ENCODE peak calls at places on chromosomes 4 and X, in five cellular contexts. O is tibial nerve, K is Peyer's patch, Q is lower leg skin, Z is thyroid gland. E is an unnamed sample.

GRCh38 chr4:40173470-40173875 is 23.4 kb upstream of the RHOH start:
- DNase-seq in Q (no peak), O (no peak), Z (no peak), K (no peak), E (no peak)

GRCh38 chr4:74189331-74190043 is 31.6 kb downstream of the MTHFD2L start:
- DNase-seq in Q (no peak), K (no peak), Z (no peak), O (no peak), E (peak)

GRCh38 chr4:81470456-81471327 is 1.0 kb downstream of the RASGEF1B start:
- DNase-seq in Z (peak), O (peak), K (peak), Q (peak), E (peak)

GRCh38 chr4:185479507-185479971 is 8.0 kb upstream of the CCDC110 start:
- DNase-seq in O (no peak), Z (no peak), Q (no peak), K (no peak), E (no peak)

GRCh38 chrX:115650449-115650848 is 89.5 kb downstream of the PLS3 start:
- DNase-seq in Z (no peak), K (no peak), Q (no peak), O (no peak), E (no peak)

GRCh38 chrX:41352329-41352801 is 18.4 kb downstream of the DDX3X start:
- DNase-seq in K (no peak), O (no peak), Z (no peak), Q (no peak), E (no peak)

GRCh38 chr4:144174401-144175067 is 34.0 kb upstream of the GYPA start:
- DNase-seq in O (peak), K (no peak), Q (peak), Z (peak), E (peak)

GRCh38 chr4:123433976-123434375 is 37.4 kb downstream of the SPRY1 start:
- DNase-seq in K (no peak), Z (no peak), O (no peak), Q (no peak), E (no peak)

GRCh38 chrX:2638279-2638678 is 52.8 kb upstream of the CD99 start:
- DNase-seq in K (no peak), O (no peak), Z (no peak), Q (no peak), E (no peak)

GRCh38 chrX:45322820-45323219 is 122.1 kb upstream of the DIPK2B start:
- DNase-seq in Q (no peak), Z (no peak), O (no peak), K (no peak), E (no peak)

GRCh38 chr4:89267392-89267791 is 40.2 kb downstream of the GPRIN3 start:
- DNase-seq in Z (no peak), Q (no peak), O (no peak), K (no peak), E (no peak)

GRCh38 chrX:139691843-139692505 is 16.0 kb downstream of the MCF2 start:
- DNase-seq in Z (peak), O (no peak), K (no peak), Q (no peak), E (no peak)

GRCh38 chrX:103197721-103198306 is 17.1 kb upstream of the BEX4 start:
- DNase-seq in Q (no peak), Z (no peak), K (no peak), O (no peak), E (no peak)

GRCh38 chr4:40377462-40378385 is 42.6 kb downstream of the CHRNA9 start:
- DNase-seq in K (no peak), O (no peak), Q (no peak), Z (no peak), E (no peak)

GRCh38 chr4:146333187-146333894 is 119.0 kb downstream of the REELD1 start:
- DNase-seq in O (no peak), Z (no peak), K (no peak), Q (no peak), E (no peak)

GRCh38 chrX:7088968-7089615 is 58.4 kb upstream of the STS start:
- DNase-seq in Q (no peak), Z (no peak), O (no peak), K (no peak), E (no peak)

GRCh38 chr4:124179521-124180186 is 532.9 kb downstream of the ANKRD50 start:
- DNase-seq in Q (no peak), Z (no peak), O (no peak), K (no peak), E (no peak)

GRCh38 chr4:177008836-177009501 is 216.2 kb upstream of the VEGFC start:
- DNase-seq in K (no peak), Z (no peak), O (no peak), Q (no peak), E (no peak)

GRCh38 chr4:57098945-57099344 is 11.2 kb downstream of the IGFBP7 start:
- DNase-seq in O (no peak), Z (no peak), Q (no peak), K (no peak), E (no peak)

GRCh38 chrX:151896734-151897474 is 15.8 kb upstream of the MAGEA4 start:
- DNase-seq in O (no peak), K (no peak), Q (no peak), Z (no peak), E (no peak)

GRCh38 chr4:2083116-2083825 is 24.1 kb downstream of the NAT8L start:
- DNase-seq in K (no peak), Q (no peak), O (no peak), Z (no peak), E (peak)

GRCh38 chr4:10963958-10964705 is 279.6 kb upstream of the CLNK start:
- DNase-seq in Q (no peak), Z (no peak), K (no peak), O (no peak), E (no peak)

GRCh38 chrX:57364145-57364544 is 77.6 kb downstream of the FAAH2 start:
- DNase-seq in O (no peak), Q (no peak), K (no peak), Z (no peak), E (no peak)

GRCh38 chrX:57366430-57366829 is 79.9 kb downstream of the FAAH2 start:
- DNase-seq in K (no peak), Q (no peak), Z (no peak), O (no peak), E (no peak)

GRCh38 chrX:57367649-57368048 is 81.1 kb downstream of the FAAH2 start:
- DNase-seq in O (peak), K (no peak), Q (no peak), Z (no peak), E (no peak)

DNA sequence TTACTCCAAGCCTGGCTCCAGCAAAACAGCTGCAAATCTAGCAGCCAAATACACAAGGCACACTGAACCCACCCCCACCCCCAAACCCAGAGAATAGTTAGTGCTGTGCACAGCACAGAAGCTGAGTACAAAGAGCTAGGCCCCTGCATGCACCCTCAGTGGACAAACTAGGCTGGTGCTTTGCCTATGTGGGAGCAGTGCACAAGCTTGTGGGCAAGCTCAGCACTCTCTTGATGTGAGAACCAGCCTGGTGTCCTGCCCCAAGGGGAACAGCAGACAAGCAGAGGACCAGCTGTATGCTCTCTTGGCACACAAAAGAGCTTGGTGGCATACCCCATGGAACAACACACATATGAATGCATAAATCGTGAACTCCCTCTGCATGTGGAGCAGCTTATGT is 81.7 kb downstream of the FAAH2 start:
- DNase-seq in O (no peak), Z (no peak), K (no peak), Q (no peak), E (no peak)
- H3K4me3 ChIP-seq in O (no peak), Z (no peak), K (no peak), Q (no peak), E (no peak)

GRCh38 chr4:72860766-72861165 is 208.8 kb downstream of the COX18 start:
- DNase-seq in Z (no peak), K (no peak), Q (no peak), O (no peak), E (no peak)

GRCh38 chr4:72858328-72858727 is 211.2 kb downstream of the COX18 start:
- DNase-seq in Z (no peak), Q (no peak), K (no peak), O (no peak), E (no peak)

GRCh38 chr4:72857216-72857615 is 212.3 kb downstream of the COX18 start:
- DNase-seq in Z (no peak), O (no peak), K (no peak), Q (no peak), E (no peak)

DNA sequence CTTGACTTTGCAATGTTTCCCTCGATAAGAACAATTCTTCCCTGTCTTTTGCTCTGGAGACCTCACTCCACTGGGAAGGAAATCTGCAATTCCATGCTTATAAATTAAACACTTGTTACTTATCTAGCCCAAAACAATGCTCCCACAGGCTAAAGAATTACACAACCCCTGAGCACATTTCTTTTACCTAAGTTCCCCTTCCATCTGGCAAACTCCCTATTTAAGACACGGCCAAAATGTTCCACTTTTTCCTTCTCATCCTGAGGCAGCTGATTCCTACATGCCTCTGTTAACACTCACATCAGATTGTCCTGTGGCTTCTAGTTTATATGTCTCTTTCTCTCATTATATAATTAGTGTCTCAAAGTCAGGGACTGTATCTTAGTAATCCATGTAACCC is 211.7 kb downstream of the COX18 start:
- DNase-seq in Z (no peak), K (no peak), Q (no peak), O (no peak), E (no peak)
- H3K4me3 ChIP-seq in Z (no peak), K (no peak), Q (no peak), O (no peak), E (no peak)

GRCh38 chr4:186727149-186727976 is 3.7 kb upstream of the FAT1 start:
- DNase-seq in O (no peak), Q (no peak), K (no peak), Z (no peak), E (no peak)
- H3K4me3 ChIP-seq in O (peak), Q (peak), K (peak), Z (peak), E (no peak)

GRCh38 chr4:25509656-25510055 is 132.6 kb downstream of the ANAPC4 start:
- DNase-seq in K (no peak), Q (no peak), O (no peak), Z (no peak), E (no peak)
- H3K4me3 ChIP-seq in K (no peak), Q (no peak), O (no peak), Z (no peak), E (no peak)

GRCh38 chr4:169079942-169080827 is 70.1 kb upstream of the CBR4 start:
- DNase-seq in O (peak), Z (peak), K (peak), Q (peak), E (peak)

GRCh38 chr4:169085015-169085414 is 75.0 kb upstream of the CBR4 start:
- DNase-seq in O (no peak), K (no peak), Q (no peak), Z (no peak), E (no peak)

DNA sequence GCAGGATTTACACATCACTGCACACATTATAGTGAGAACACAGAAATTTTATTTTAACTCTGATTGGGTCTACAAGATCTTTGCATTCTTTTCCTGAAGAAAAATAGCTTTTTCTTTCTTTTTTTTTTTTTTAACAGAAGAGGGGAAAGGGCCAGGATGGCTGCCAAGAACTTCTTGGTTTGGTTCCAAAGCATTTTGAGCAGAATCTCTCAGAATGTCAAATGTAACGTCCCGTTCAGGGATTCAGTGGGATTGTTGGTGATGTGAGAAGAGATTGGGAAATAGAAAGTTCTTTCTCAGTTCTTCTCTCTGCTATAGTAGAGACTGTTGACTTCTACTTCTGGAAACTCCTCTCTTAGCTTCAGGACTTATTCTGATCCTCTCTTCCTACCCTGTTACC is 70.9 kb upstream of the CBR4 start:
- DNase-seq in Q (no peak), O (peak), Z (peak), K (no peak), E (peak)
- H3K4me3 ChIP-seq in Q (no peak), O (no peak), Z (no peak), K (no peak), E (no peak)

E was measured in adrenal gland.